ENCODE peak calls at places on chromosomes 4 and X, in seven cellular contexts. R is tibial nerve, W is activated B cell treated with CpG ODN at 0.5 μM for 24 hours, X is cardiac fibroblast, D is Calu3, P is thoracic aorta, Q is astrocyte of the spinal cord. U is an unnamed sample.
A peak's percentile ranks its signal among the peaks of the same experiment; 100 is the strongest.

GRCh38 chrX:39802906-39803305 is 294.9 kb downstream of the BCOR start:
- DNase-seq in Q (no peak), R (no peak), D (no peak), P (no peak), X (no peak), W (no peak), U (no peak)

GRCh38 chr4:17128268-17128667 is 229.8 kb upstream of the LDB2 start:
- DNase-seq in X (peak; percentile 47), D (no peak), R (no peak), Q (no peak), W (no peak), P (no peak), U (no peak)

GRCh38 chrX:69000857-69001256 is 164.4 kb downstream of the PJA1 start:
- DNase-seq in X (no peak), P (no peak), W (no peak), R (no peak), D (no peak), Q (no peak), U (no peak)

GRCh38 chr4:182434720-182435119 is 191.5 kb downstream of the TENM3 start:
- DNase-seq in P (no peak), X (no peak), Q (no peak), W (no peak), R (no peak), D (no peak), U (no peak)

GRCh38 chrX:80817002-80817401 is 7.3 kb upstream of the BRWD3 start:
- DNase-seq in P (no peak), Q (peak; percentile 8), W (no peak), X (peak; percentile 38), D (no peak), R (no peak), U (no peak)

GRCh38 chrX:110210417-110211139 is 107.3 kb downstream of the AMMECR1 start:
- DNase-seq in P (no peak), W (no peak), R (no peak), X (peak; percentile 87), Q (peak; percentile 75), D (no peak), U (no peak)

GRCh38 chrX:105820247-105820646 is 2.1 kb upstream of the NRK start:
- DNase-seq in P (no peak), R (no peak), W (no peak), Q (no peak), D (no peak), X (no peak), U (no peak)

GRCh38 chrX:21745756-21746155 is 12.2 kb downstream of the SMPX start:
- DNase-seq in W (peak; percentile 13), D (peak; percentile 53), R (peak; percentile 55), P (no peak), X (peak; percentile 50), Q (peak; percentile 29), U (no peak)

GRCh38 chr4:17788956-17789355 is 7.5 kb upstream of the FAM184B start:
- DNase-seq in R (no peak), W (no peak), P (no peak), X (no peak), D (no peak), Q (no peak), U (no peak)

GRCh38 chrX:155745792-155746191 is 133.0 kb upstream of the TMLHE start:
- DNase-seq in X (peak; percentile 57), P (no peak), D (peak; percentile 58), Q (peak; percentile 10), R (no peak), W (no peak), U (no peak)

GRCh38 chrX:110145854-110146253 is 142.9 kb downstream of the TMEM164 start:
- DNase-seq in D (peak; percentile 29), R (no peak), P (no peak), Q (peak; percentile 43), X (peak; percentile 49), W (no peak), U (no peak)

GRCh38 chr4:80071643-80072606 is 1.1 kb downstream of the ANTXR2 start:
- DNase-seq in D (peak; percentile 22), X (peak; percentile 38), W (peak; percentile 62), P (peak; percentile 4), Q (peak; percentile 39), R (peak; percentile 39), U (peak; percentile 37)

GRCh38 chr4:24753519-24753918 is 41.9 kb upstream of the SOD3 start:
- DNase-seq in D (peak; percentile 52), P (no peak), Q (no peak), W (no peak), R (no peak), X (peak; percentile 52), U (no peak)

GRCh38 chr4:96164814-96165351 is 325.0 kb downstream of the PDHA2 start:
- DNase-seq in X (peak; percentile 95), Q (peak; percentile 93), P (no peak), W (no peak), D (no peak), R (no peak), U (no peak)

GRCh38 chrX:153460826-153461225 is 9.6 kb downstream of the HAUS7 start:
- DNase-seq in D (peak; percentile 65), X (peak; percentile 58), R (no peak), Q (peak; percentile 45), P (no peak), W (no peak), U (peak; percentile 22)

GRCh38 chrX:18210470-18210869 is 10.2 kb downstream of the BEND2 start:
- DNase-seq in X (peak; percentile 35), R (no peak), P (no peak), D (no peak), W (no peak), Q (peak; percentile 22), U (no peak)

GRCh38 chr4:83890816-83891215 is 354.9 kb downstream of the GPAT3 start:
- DNase-seq in Q (no peak), X (no peak), W (no peak), P (no peak), R (no peak), D (no peak), U (no peak)

GRCh38 chrX:12497832-12498591 is 293.2 kb upstream of the PRPS2 start:
- DNase-seq in Q (no peak), P (no peak), X (no peak), D (peak; percentile 21), W (no peak), R (no peak), U (no peak)
- TF ChIP-seq CTCF in Q (no peak), P (no peak), X (peak; percentile 22), D (peak; percentile 16), W (no peak), R (no peak), U (no peak)

GRCh38 chr4:41339812-41340809 is 83.4 kb downstream of the UCHL1 start:
- DNase-seq in W (no peak), D (peak; percentile 24), Q (peak; percentile 54), R (no peak), X (no peak), P (no peak), U (no peak)
- TF ChIP-seq CTCF in W (no peak), D (no peak), Q (no peak), R (no peak), X (no peak), P (peak; percentile 26), U (no peak)

GRCh38 chr4:185096032-185096653 is 46.9 kb upstream of the SLC25A4 start:
- DNase-seq in R (peak; percentile 77), P (no peak), X (peak; percentile 66), Q (peak; percentile 43), D (peak; percentile 36), W (no peak), U (no peak)
- TF ChIP-seq CTCF in R (peak; percentile 48), P (peak; percentile 57), X (peak; percentile 61), Q (peak; percentile 65), D (no peak), W (no peak), U (peak; percentile 16)

GRCh38 chr4:78956979-78957378 is 17.7 kb upstream of the PAQR3 start:
- DNase-seq in D (no peak), Q (no peak), R (no peak), P (no peak), W (no peak), X (no peak), U (no peak)

GRCh38 chr4:78953231-78953630 is 14.0 kb upstream of the PAQR3 start:
- DNase-seq in D (no peak), X (no peak), P (no peak), W (no peak), Q (no peak), R (no peak), U (no peak)

GRCh38 chr4:78951862-78952472 is 12.7 kb upstream of the PAQR3 start:
- DNase-seq in R (peak; percentile 52), X (peak; percentile 67), D (peak; percentile 23), W (no peak), Q (peak; percentile 43), P (no peak), U (no peak)

GRCh38 chr4:78949735-78950134 is 10.5 kb upstream of the PAQR3 start:
- DNase-seq in D (no peak), W (no peak), X (no peak), P (no peak), R (no peak), Q (no peak), U (no peak)

DNA sequence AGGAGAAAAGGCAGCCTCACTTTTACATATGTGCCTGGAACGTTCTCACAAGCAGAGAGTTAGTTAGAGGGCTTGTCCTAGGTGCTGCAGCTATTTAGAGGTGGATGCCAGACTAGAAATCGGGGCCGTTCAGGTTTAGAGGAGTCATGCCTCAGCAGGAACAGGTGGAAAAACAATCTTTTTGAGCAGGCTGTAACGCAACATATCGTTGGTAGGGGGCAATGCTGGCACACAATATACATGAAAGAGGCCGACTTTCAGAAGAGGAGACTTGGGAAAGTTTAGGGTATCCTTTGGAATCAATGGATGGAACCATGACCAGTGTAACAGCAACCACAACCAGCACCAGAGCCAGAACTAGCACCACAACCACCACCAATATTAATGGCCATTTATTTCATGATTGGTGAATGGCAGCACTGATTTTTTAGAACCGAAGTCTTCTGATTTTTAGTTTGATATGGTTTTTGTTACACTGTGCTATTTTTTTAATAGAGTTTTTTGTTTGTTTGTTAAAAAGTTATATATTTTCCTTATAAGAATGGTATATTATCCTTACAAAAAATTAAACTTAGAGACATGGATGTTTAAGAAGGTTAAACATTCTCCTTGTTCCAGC is 14.9 kb upstream of the PAQR3 start:
- DNase-seq in W (no peak), P (no peak), Q (peak; percentile 30), D (peak; percentile 18), R (peak; percentile 37), X (peak; percentile 25), U (no peak)
- TF ChIP-seq CTCF in W (no peak), P (peak; percentile 50), Q (peak; percentile 53), D (no peak), R (peak; percentile 33), X (peak; percentile 42), U (no peak)

DNA sequence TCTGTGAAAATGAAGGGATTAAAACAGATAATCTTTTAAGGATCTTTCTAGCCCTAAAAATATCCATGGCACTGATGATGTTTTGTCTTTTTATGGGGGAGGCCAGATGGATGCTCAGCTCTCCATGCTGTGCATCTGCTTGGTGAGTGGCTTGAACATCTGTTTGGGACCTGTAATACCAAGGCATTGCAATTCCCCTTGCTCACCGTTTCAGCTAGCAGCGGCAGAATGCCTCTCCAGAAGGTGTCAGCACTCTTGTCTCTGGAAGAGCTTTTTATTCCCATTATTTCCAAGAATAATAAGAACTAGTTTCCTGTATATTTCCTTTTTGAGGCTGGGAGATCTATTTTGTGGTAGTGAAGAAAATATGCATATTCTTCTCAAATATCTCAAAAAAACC is 151.9 kb upstream of the ANK2 start:
- DNase-seq in D (no peak), P (no peak), W (no peak), Q (no peak), X (no peak), R (no peak), U (no peak)
- TF ChIP-seq CTCF in D (no peak), P (no peak), W (no peak), Q (no peak), X (no peak), R (no peak), U (no peak)